ENCODE peak calls at places on chromosomes 4 and X, in nine cellular contexts. M is esophagus squamous epithelium; I is pancreas; Y is PC-9; S is CD4-positive, alpha-beta memory T cell; V is spleen; P is naive thymus-derived CD4-positive, alpha-beta T cell; T is psoas muscle; R is astrocyte. K is an unnamed sample.

GRCh38 chr4:174317531-174317930 is 33.8 kb downstream of the CEP44 start:
- DNase-seq in M (no peak), I (no peak), Y (no peak), S (no peak), V (no peak), P (no peak), T (no peak), R (no peak), K (no peak)

GRCh38 chr4:152850377-152850776 is 70.6 kb downstream of the ARFIP1 start:
- DNase-seq in M (peak; percentile 5), I (no peak), Y (peak; percentile 19), S (no peak), V (no peak), P (peak; percentile 13), T (peak; percentile 64), R (peak; percentile 49), K (no peak)

GRCh38 chr4:185774815-185775684 is 36.9 kb downstream of the SORBS2 start:
- DNase-seq in M (no peak), I (peak; percentile 68), Y (peak; percentile 45), S (no peak), V (no peak), P (no peak), T (no peak), R (peak; percentile 89), K (peak; percentile 75)

GRCh38 chr4:109298279-109299010 is 4.0 kb downstream of the COL25A1 start:
- DNase-seq in M (no peak), I (peak; percentile 29), Y (no peak), S (no peak), V (no peak), P (no peak), T (no peak), R (no peak), K (no peak)

GRCh38 chr4:42420120-42420519 is 22.8 kb downstream of the SHISA3 start:
- DNase-seq in M (no peak), I (no peak), Y (no peak), S (no peak), V (no peak), P (no peak), T (no peak), R (peak; percentile 66), K (no peak)

GRCh38 chr4:85637778-85638177 is 162.8 kb downstream of the ARHGAP24 start:
- DNase-seq in M (no peak), I (no peak), Y (no peak), S (no peak), V (no peak), P (no peak), T (no peak), R (peak; percentile 6), K (no peak)

GRCh38 chr4:41532336-41532735 is 5.6 kb upstream of the LIMCH1 start:
- DNase-seq in M (no peak), I (no peak), Y (no peak), S (no peak), V (no peak), P (no peak), T (no peak), R (no peak), K (no peak)

GRCh38 chrX:74511704-74512103 is 90.4 kb downstream of the SLC16A2 start:
- DNase-seq in M (no peak), I (no peak), Y (no peak), S (no peak), V (no peak), P (no peak), T (no peak), R (no peak), K (no peak)

GRCh38 chrX:1416965-1417760 is 25.2 kb upstream of the SLC25A6 start:
- DNase-seq in M (no peak), I (no peak), Y (no peak), S (no peak), V (peak; percentile 40), P (no peak), T (no peak), R (no peak), K (no peak)

GRCh38 chrX:1419545-1420355 is 27.8 kb upstream of the SLC25A6 start:
- DNase-seq in M (no peak), I (no peak), Y (no peak), S (no peak), V (peak; percentile 70), P (no peak), T (no peak), R (no peak), K (no peak)

GRCh38 chrX:1417921-1418875 is 26.3 kb upstream of the SLC25A6 start:
- DNase-seq in M (no peak), I (no peak), Y (no peak), S (no peak), V (peak; percentile 67), P (no peak), T (no peak), R (no peak), K (no peak)

GRCh38 chrX:1418901-1419544 is 27.1 kb upstream of the SLC25A6 start:
- DNase-seq in M (no peak), I (no peak), Y (no peak), S (no peak), V (peak; percentile 76), P (no peak), T (no peak), R (no peak), K (no peak)

GRCh38 chrX:1416327-1416784 is 24.4 kb upstream of the SLC25A6 start:
- DNase-seq in M (no peak), I (no peak), Y (no peak), S (no peak), V (peak; percentile 4), P (no peak), T (no peak), R (no peak), K (no peak)
- H3K36me3 ChIP-seq in M (peaks cover 10% of the 10 kb centered on the region), I (peaks cover 5% of the 10 kb centered on the region), Y (peaks cover 1% of the 10 kb centered on the region), S (peaks cover 11% of the 10 kb centered on the region), V (peaks cover 43% of the 10 kb centered on the region), P (peaks cover 73% of the 10 kb centered on the region), T (no peaks in the 10 kb centered on the region), R (peaks cover 16% of the 10 kb centered on the region), K (peaks cover 13% of the 10 kb centered on the region)

GRCh38 chr4:127540497-127541026 is 92.2 kb upstream of the INTU start:
- DNase-seq in M (no peak), I (no peak), Y (no peak), S (no peak), V (no peak), P (no peak), T (no peak), R (no peak), K (no peak)
- H3K4me3 ChIP-seq in M (no peak overlapping the region), I (no peak overlapping the region), Y (no peak overlapping the region), S (no peak overlapping the region), V (no peak overlapping the region), P (no peak overlapping the region), T (no peak overlapping the region), R (no peak overlapping the region), K (no peak overlapping the region)

DNA sequence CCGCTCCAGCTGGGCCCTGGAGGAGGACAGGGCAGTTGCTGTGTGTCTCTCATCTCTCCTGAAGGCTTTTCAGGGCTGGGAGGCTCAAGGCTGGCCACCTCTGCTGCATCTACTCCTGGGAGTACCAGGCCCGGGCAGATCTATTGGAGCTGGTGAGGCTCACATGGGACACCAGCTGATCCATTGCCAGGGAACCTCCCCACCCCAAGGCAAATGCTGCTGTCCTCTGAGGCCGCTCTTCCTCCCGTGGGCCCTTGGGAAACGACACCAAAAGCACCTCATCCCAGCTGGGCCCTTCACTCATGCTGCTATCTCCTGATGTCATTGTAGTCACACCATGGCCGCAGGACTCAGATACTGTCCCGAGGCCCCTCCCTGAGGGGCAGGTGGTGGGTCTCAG is 3.6 kb downstream of the UBL4A start:
- DNase-seq in M (no peak), I (no peak), Y (no peak), S (no peak), V (no peak), P (no peak), T (no peak), R (no peak), K (no peak)
- H3K36me3 ChIP-seq in M (no peaks in the 10 kb centered on the region), I (no peaks in the 10 kb centered on the region), Y (no peaks in the 10 kb centered on the region), S (no peaks in the 10 kb centered on the region), V (no peaks in the 10 kb centered on the region), P (peaks cover 6% of the 10 kb centered on the region), T (peaks cover 2% of the 10 kb centered on the region), R (no peaks in the 10 kb centered on the region), K (peaks cover 6% of the 10 kb centered on the region)

GRCh38 chrX:154758696-154759095 is 4.0 kb upstream of the DKC1 start:
- DNase-seq in M (no peak), I (no peak), Y (no peak), S (no peak), V (peak; percentile 43), P (no peak), T (no peak), R (no peak), K (no peak)

GRCh38 chrX:154762529-154763296 is at the start of gene DKC1:
- DNase-seq in M (peak; percentile 65), I (peak; percentile 96), Y (peak; percentile 99), S (peak; percentile 91), V (peak; percentile 99), P (peak; percentile 95), T (peak; percentile 98), R (peak; percentile 81), K (peak; percentile 77)

DNA sequence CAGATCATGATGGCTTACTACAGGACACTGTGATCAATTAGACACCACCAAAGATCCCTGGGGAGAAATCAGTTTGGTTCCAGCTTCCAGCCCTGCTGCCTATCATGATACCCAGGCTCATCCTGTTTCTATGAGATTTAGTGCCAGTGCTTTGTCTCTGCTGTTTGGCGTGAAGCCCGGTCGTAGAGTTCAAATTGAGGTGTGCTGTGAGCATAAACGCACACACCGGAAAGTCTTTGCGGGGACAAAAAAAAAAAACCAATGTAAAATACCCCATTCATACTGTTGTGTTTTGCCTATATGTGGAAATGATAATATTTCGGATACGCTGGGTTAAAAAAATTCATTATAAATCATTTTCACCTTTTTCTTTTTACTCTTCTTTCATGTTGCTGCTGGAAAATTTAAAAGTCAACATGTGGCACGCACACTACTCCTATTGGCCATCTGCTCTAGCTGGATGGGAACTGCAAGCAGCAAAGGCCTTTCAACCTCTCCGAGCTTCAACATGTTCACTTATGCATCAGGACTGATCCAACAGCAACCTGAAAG is 611 bp upstream of the DKC1 start:
- DNase-seq in M (no peak), I (no peak), Y (peak; percentile 20), S (no peak), V (peak; percentile 63), P (peak; percentile 55), T (no peak), R (no peak), K (no peak)
- H3K4me3 ChIP-seq in M (peak overlapping the region; percentile 68), I (peak overlapping the region; percentile 60), Y (peak overlapping the region; percentile 89), S (peak overlapping the region; percentile 61), V (peak overlapping the region; percentile 82), P (peak overlapping the region; percentile 61), T (peak overlapping the region; percentile 82), R (peak overlapping the region; percentile 93), K (peak overlapping the region; percentile 35)